ENCODE peak calls at places on chromosomes 7 and 10, in nine cellular contexts. One of them, this sample, is unnamed.

GRCh38 chr10:60549686-60550085 is 160.0 kb upstream of the ANK3 start:
- DNase-seq in heart left ventricle: no peak
- DNase-seq in testis: no peak
- DNase-seq in stomach: no peak
- DNase-seq in NB4: peak; percentile 23
- DNase-seq in A549: peak; percentile 10
- DNase-seq in lower leg skin: no peak
- DNase-seq in transverse colon: no peak
- DNase-seq in suprapubic skin: no peak
- DNase-seq in this sample: no peak

GRCh38 chr7:46859963-46860475 is 721.9 kb downstream of the TNS3 start:
- DNase-seq in heart left ventricle: no peak
- DNase-seq in testis: no peak
- DNase-seq in stomach: no peak
- DNase-seq in NB4: no peak
- DNase-seq in A549: no peak
- DNase-seq in lower leg skin: no peak
- DNase-seq in transverse colon: no peak
- DNase-seq in suprapubic skin: no peak
- DNase-seq in this sample: no peak

GRCh38 chr7:151890355-151891004 is 13.6 kb upstream of the PRKAG2 start:
- DNase-seq in heart left ventricle: no peak
- DNase-seq in testis: no peak
- DNase-seq in stomach: no peak
- DNase-seq in NB4: peak; percentile 71
- DNase-seq in A549: no peak
- DNase-seq in lower leg skin: no peak
- DNase-seq in transverse colon: no peak
- DNase-seq in suprapubic skin: no peak
- DNase-seq in this sample: no peak

GRCh38 chr7:155987681-155988080 is 175.4 kb upstream of the SHH start:
- DNase-seq in heart left ventricle: no peak
- DNase-seq in testis: no peak
- DNase-seq in stomach: no peak
- DNase-seq in NB4: no peak
- DNase-seq in A549: no peak
- DNase-seq in lower leg skin: no peak
- DNase-seq in transverse colon: no peak
- DNase-seq in suprapubic skin: peak; percentile 54
- DNase-seq in this sample: no peak

GRCh38 chr7:150954986-150955518 is 23.1 kb downstream of the KCNH2 start:
- DNase-seq in heart left ventricle: no peak
- DNase-seq in testis: no peak
- DNase-seq in stomach: no peak
- DNase-seq in NB4: peak; percentile 48
- DNase-seq in A549: no peak
- DNase-seq in lower leg skin: no peak
- DNase-seq in transverse colon: no peak
- DNase-seq in suprapubic skin: no peak
- DNase-seq in this sample: no peak

GRCh38 chr10:102150970-102151773 is 1.0 kb upstream of the NOLC1 start:
- DNase-seq in heart left ventricle: no peak
- DNase-seq in testis: no peak
- DNase-seq in stomach: no peak
- DNase-seq in NB4: no peak
- DNase-seq in A549: peak; percentile 44
- DNase-seq in lower leg skin: no peak
- DNase-seq in transverse colon: no peak
- DNase-seq in suprapubic skin: no peak
- DNase-seq in this sample: peak; percentile 51

GRCh38 chr10:106612381-106612780 is 552.1 kb downstream of the SORCS1 start:
- DNase-seq in heart left ventricle: no peak
- DNase-seq in testis: no peak
- DNase-seq in stomach: no peak
- DNase-seq in NB4: peak; percentile 7
- DNase-seq in A549: no peak
- DNase-seq in lower leg skin: no peak
- DNase-seq in transverse colon: no peak
- DNase-seq in suprapubic skin: no peak
- DNase-seq in this sample: no peak

GRCh38 chr10:58436071-58436470 is 50.9 kb downstream of the TFAM start:
- DNase-seq in heart left ventricle: no peak
- DNase-seq in testis: no peak
- DNase-seq in stomach: no peak
- DNase-seq in NB4: peak; percentile 5
- DNase-seq in A549: no peak
- DNase-seq in lower leg skin: no peak
- DNase-seq in transverse colon: no peak
- DNase-seq in suprapubic skin: no peak
- DNase-seq in this sample: no peak

GRCh38 chr7:117193564-117193963 is 129.3 kb downstream of the WNT2 start:
- DNase-seq in heart left ventricle: no peak
- DNase-seq in testis: no peak
- DNase-seq in stomach: no peak
- DNase-seq in NB4: no peak
- DNase-seq in A549: no peak
- DNase-seq in lower leg skin: no peak
- DNase-seq in transverse colon: no peak
- DNase-seq in suprapubic skin: no peak
- DNase-seq in this sample: peak; percentile 14

GRCh38 chr7:32658034-32658944 is 163.0 kb downstream of the AVL9 start:
- DNase-seq in heart left ventricle: no peak
- DNase-seq in testis: no peak
- DNase-seq in stomach: no peak
- DNase-seq in NB4: no peak
- DNase-seq in A549: peak; percentile 35
- DNase-seq in lower leg skin: no peak
- DNase-seq in transverse colon: peak; percentile 33
- DNase-seq in suprapubic skin: no peak
- DNase-seq in this sample: no peak

GRCh38 chr7:101172854-101173751 is 7.0 kb downstream of the NAT16 start:
- DNase-seq in heart left ventricle: peak; percentile 67
- DNase-seq in testis: peak; percentile 80
- DNase-seq in stomach: peak; percentile 85
- DNase-seq in NB4: no peak
- DNase-seq in A549: no peak
- DNase-seq in lower leg skin: no peak
- DNase-seq in transverse colon: peak; percentile 68
- DNase-seq in suprapubic skin: no peak
- DNase-seq in this sample: peak; percentile 57

DNA sequence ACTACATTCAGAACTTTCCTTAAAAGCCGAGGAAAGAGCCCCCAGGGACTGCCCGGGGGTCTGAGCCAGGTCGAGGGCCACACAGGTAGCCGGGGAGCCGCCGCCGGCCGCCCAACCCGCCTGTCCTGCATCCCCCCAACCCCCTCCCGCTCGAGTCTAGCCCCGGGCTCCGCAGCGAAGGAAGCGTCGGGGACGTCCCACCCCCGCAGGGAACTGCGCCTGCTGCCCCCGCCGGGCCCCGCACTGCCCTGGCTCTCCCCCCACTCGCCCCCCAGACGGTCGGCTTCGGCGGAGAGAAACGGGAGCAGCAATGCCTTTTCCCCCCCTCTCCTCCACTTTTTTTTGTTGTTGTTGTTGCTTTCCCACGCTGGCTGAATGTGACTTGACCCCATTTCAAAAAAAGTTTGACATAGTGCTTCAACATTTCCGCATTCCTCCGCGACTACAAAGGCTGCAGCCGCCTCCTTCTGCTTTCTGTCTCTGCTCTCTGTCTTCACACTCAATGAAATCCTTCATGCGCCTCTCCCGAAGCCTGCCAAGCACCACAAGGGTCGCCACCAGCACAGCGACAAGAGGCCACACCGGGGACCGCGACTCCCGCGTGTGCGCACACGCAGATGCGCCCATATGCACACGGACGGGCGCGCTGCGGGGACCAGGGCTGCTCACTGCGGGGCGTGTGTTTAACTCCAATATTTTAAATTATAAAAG is 1.1 kb downstream of the CDK6 start:
- DNase-seq in heart left ventricle: peak; percentile 69
- DNase-seq in testis: peak; percentile 45
- DNase-seq in stomach: peak; percentile 65
- DNase-seq in NB4: peak; percentile 84
- DNase-seq in A549: peak; percentile 48
- DNase-seq in lower leg skin: peak; percentile 60
- DNase-seq in transverse colon: peak; percentile 75
- DNase-seq in suprapubic skin: peak; percentile 79
- DNase-seq in this sample: peak; percentile 72
- TF ChIP-seq POLR2A in heart left ventricle: no peak
- TF ChIP-seq POLR2A in testis: no peak
- TF ChIP-seq POLR2A in stomach: no peak
- TF ChIP-seq POLR2A in NB4: no peak
- TF ChIP-seq POLR2A in A549: no peak
- TF ChIP-seq POLR2A in lower leg skin: no peak
- TF ChIP-seq POLR2A in transverse colon: no peak
- TF ChIP-seq POLR2A in suprapubic skin: no peak
- TF ChIP-seq POLR2A in this sample: peak; percentile 26

DNA sequence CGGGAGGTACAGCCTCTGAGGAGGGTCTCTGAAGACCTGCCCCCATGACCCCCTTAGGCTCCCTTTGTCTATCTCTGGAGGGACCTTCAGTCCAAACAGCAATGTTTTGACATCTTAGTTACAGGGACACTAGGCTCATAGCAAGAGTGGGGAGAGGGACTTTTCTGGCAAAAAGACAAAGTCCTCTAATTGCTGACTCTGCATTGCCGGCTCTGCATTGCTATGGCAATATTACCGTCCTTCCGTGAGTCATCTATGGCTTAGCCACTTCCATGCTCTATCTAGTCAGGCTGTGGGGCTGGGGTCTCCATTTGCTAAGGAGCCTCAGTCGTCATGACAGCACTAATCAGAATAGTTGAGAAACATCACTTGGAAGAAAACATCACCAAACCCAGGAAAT is 952.6 kb downstream of the KCNMA1 start:
- DNase-seq in heart left ventricle: no peak
- DNase-seq in testis: no peak
- DNase-seq in stomach: no peak
- DNase-seq in NB4: no peak
- DNase-seq in A549: no peak
- DNase-seq in lower leg skin: no peak
- DNase-seq in transverse colon: no peak
- DNase-seq in suprapubic skin: no peak
- DNase-seq in this sample: no peak
- TF ChIP-seq POLR2A in heart left ventricle: no peak
- TF ChIP-seq POLR2A in testis: no peak
- TF ChIP-seq POLR2A in stomach: no peak
- TF ChIP-seq POLR2A in NB4: no peak
- TF ChIP-seq POLR2A in A549: no peak
- TF ChIP-seq POLR2A in lower leg skin: no peak
- TF ChIP-seq POLR2A in transverse colon: no peak
- TF ChIP-seq POLR2A in suprapubic skin: no peak
- TF ChIP-seq POLR2A in this sample: no peak

GRCh38 chr10:111590703-111591102 is 513.9 kb downstream of the ADRA2A start:
- DNase-seq in heart left ventricle: no peak
- DNase-seq in testis: no peak
- DNase-seq in stomach: no peak
- DNase-seq in NB4: no peak
- DNase-seq in A549: no peak
- DNase-seq in lower leg skin: no peak
- DNase-seq in transverse colon: no peak
- DNase-seq in suprapubic skin: no peak
- DNase-seq in this sample: no peak

GRCh38 chr10:111593578-111593977 is 516.7 kb downstream of the ADRA2A start:
- DNase-seq in heart left ventricle: no peak
- DNase-seq in testis: no peak
- DNase-seq in stomach: no peak
- DNase-seq in NB4: no peak
- DNase-seq in A549: no peak
- DNase-seq in lower leg skin: no peak
- DNase-seq in transverse colon: no peak
- DNase-seq in suprapubic skin: no peak
- DNase-seq in this sample: no peak

GRCh38 chr10:111600772-111601171 is 523.9 kb downstream of the ADRA2A start:
- DNase-seq in heart left ventricle: peak; percentile 22
- DNase-seq in testis: peak; percentile 13
- DNase-seq in stomach: no peak
- DNase-seq in NB4: no peak
- DNase-seq in A549: no peak
- DNase-seq in lower leg skin: no peak
- DNase-seq in transverse colon: peak; percentile 50
- DNase-seq in suprapubic skin: no peak
- DNase-seq in this sample: no peak

GRCh38 chr10:111598433-111599059 is 521.7 kb downstream of the ADRA2A start:
- DNase-seq in heart left ventricle: peak; percentile 29
- DNase-seq in testis: peak; percentile 82
- DNase-seq in stomach: peak; percentile 32
- DNase-seq in NB4: peak; percentile 69
- DNase-seq in A549: peak; percentile 13
- DNase-seq in lower leg skin: peak; percentile 60
- DNase-seq in transverse colon: peak; percentile 42
- DNase-seq in suprapubic skin: no peak
- DNase-seq in this sample: peak; percentile 67

GRCh38 chr10:111595173-111595572 is 518.3 kb downstream of the ADRA2A start:
- DNase-seq in heart left ventricle: no peak
- DNase-seq in testis: no peak
- DNase-seq in stomach: no peak
- DNase-seq in NB4: no peak
- DNase-seq in A549: no peak
- DNase-seq in lower leg skin: no peak
- DNase-seq in transverse colon: no peak
- DNase-seq in suprapubic skin: no peak
- DNase-seq in this sample: no peak
- TF ChIP-seq POLR2A in heart left ventricle: no peak
- TF ChIP-seq POLR2A in testis: no peak
- TF ChIP-seq POLR2A in stomach: no peak
- TF ChIP-seq POLR2A in NB4: no peak
- TF ChIP-seq POLR2A in A549: no peak
- TF ChIP-seq POLR2A in lower leg skin: no peak
- TF ChIP-seq POLR2A in transverse colon: no peak
- TF ChIP-seq POLR2A in suprapubic skin: no peak
- TF ChIP-seq POLR2A in this sample: no peak

DNA sequence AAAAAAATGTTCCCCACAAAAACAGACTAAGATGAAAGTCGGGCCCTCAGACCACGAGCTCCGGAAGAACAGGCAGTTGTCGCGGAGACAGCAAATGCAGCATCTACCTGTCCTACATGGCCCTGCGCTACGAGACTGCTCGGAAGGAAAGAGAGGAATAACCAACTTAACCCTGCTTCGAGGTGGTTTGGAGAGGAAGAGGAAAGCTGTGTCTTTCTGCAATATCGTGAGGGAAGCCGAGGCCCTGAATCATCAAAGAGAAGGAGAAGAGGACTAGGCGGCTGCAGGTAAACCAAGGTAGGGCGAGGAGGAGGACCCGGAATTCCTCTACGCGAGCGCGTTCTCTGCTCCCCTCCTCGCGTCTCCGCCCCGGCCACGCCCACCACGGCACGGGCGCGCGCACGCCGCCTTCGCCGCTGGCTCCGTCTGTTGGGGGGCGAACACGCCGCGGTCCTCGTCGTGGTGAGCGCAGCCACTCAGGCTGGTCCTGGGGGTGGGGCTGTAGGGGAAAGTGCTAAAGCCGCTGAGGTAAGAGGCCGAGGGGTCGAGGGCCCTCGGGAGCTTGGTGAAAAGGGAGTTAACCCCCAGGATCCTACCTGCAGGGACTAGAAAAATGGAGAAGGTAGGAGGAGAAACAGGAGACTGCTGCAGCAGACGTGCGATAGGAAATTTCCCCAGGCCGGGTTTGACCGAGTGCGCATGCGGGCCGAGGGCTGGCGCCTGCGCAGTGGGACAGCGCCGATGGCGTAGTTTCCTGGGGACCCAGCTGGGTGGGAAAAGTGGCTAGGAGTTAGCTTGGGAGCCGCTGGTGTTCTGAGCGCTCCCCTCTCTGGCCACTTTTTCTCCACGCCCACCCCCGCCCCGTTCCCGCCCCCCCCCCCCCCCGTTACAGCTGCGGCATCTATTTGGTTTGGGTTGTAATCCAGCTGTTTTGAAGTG is at the start of the genes ANAPC16 and ASCC1:
- DNase-seq in heart left ventricle: peak; percentile 93
- DNase-seq in testis: peak; percentile 93
- DNase-seq in stomach: peak; percentile 90
- DNase-seq in NB4: peak; percentile 95
- DNase-seq in A549: peak; percentile 86
- DNase-seq in lower leg skin: peak; percentile 87
- DNase-seq in transverse colon: peak; percentile 94
- DNase-seq in suprapubic skin: peak; percentile 92
- DNase-seq in this sample: peak; percentile 94
- TF ChIP-seq POLR2A in heart left ventricle: peak; percentile 41
- TF ChIP-seq POLR2A in testis: peak; percentile 52
- TF ChIP-seq POLR2A in stomach: peak; percentile 63
- TF ChIP-seq POLR2A in NB4: peak; percentile 99
- TF ChIP-seq POLR2A in A549: peak; percentile 87
- TF ChIP-seq POLR2A in lower leg skin: no peak
- TF ChIP-seq POLR2A in transverse colon: peak; percentile 96
- TF ChIP-seq POLR2A in suprapubic skin: peak; percentile 93
- TF ChIP-seq POLR2A in this sample: peak; percentile 98